ENCODE peak calls at places on chromosomes 2 and 18, in seven cellular contexts. O is Karpas-422, H is K562, Z is ascending aorta, U is right cardiac atrium, S is adrenal gland, R is astrocyte of the cerebellum. M is an unnamed sample.

GRCh38 chr2:132668986-132669853 is 785 bp downstream of the LYPD1 start:
- DNase-seq in O (no peak), H (no peak), Z (no peak), U (no peak), S (no peak), R (no peak), M (no peak)

GRCh38 chr2:54593249-54593648 is 130.2 kb upstream of the EML6 start:
- DNase-seq in O (no peak), H (no peak), Z (no peak), U (no peak), S (no peak), R (no peak), M (no peak)

GRCh38 chr2:47080888-47081301 is 74.2 kb downstream of the STPG4 start:
- DNase-seq in O (no peak), H (no peak), Z (no peak), U (no peak), S (no peak), R (no peak), M (no peak)

GRCh38 chr2:19474128-19474527 is 115.7 kb upstream of the OSR1 start:
- DNase-seq in O (no peak), H (no peak), Z (no peak), U (no peak), S (peak; percentile 15), R (peak; percentile 87), M (peak; percentile 97)

GRCh38 chr2:16386000-16386399 is 279.6 kb downstream of the CYRIA start:
- DNase-seq in O (no peak), H (no peak), Z (no peak), U (no peak), S (no peak), R (no peak), M (no peak)

GRCh38 chr2:176446718-176447414 is 177.6 kb downstream of the MTX2 start:
- DNase-seq in O (peak; percentile 60), H (no peak), Z (no peak), U (no peak), S (no peak), R (no peak), M (no peak)

GRCh38 chr2:40479995-40480525 is 28.2 kb upstream of the SLC8A1 start:
- DNase-seq in O (no peak), H (no peak), Z (no peak), U (no peak), S (no peak), R (no peak), M (no peak)

GRCh38 chr2:237774811-237775553 is 23.6 kb upstream of the RBM44 start:
- DNase-seq in O (peak; percentile 82), H (peak; percentile 36), Z (no peak), U (no peak), S (no peak), R (peak; percentile 13), M (peak; percentile 57)

GRCh38 chr18:8908792-8909510 is 193.5 kb upstream of the NDUFV2 start:
- DNase-seq in O (peak; percentile 12), H (no peak), Z (no peak), U (no peak), S (no peak), R (no peak), M (no peak)

GRCh38 chr18:46250812-46251173 is 146.6 kb downstream of the HAUS1 start:
- DNase-seq in O (no peak), H (no peak), Z (no peak), U (no peak), S (no peak), R (no peak), M (no peak)

GRCh38 chr2:84927275-84927627 is 21.8 kb downstream of the TMSB10 start:
- DNase-seq in O (no peak), H (no peak), Z (peak; percentile 13), U (no peak), S (no peak), R (no peak), M (no peak)

GRCh38 chr2:132849118-132849517 is 179.1 kb upstream of the LYPD1 start:
- DNase-seq in O (no peak), H (no peak), Z (no peak), U (no peak), S (no peak), R (no peak), M (no peak)

GRCh38 chr2:85666016-85666415 is 2.0 kb downstream of the SFTPB start:
- DNase-seq in O (no peak), H (no peak), Z (no peak), U (no peak), S (no peak), R (no peak), M (no peak)

DNA sequence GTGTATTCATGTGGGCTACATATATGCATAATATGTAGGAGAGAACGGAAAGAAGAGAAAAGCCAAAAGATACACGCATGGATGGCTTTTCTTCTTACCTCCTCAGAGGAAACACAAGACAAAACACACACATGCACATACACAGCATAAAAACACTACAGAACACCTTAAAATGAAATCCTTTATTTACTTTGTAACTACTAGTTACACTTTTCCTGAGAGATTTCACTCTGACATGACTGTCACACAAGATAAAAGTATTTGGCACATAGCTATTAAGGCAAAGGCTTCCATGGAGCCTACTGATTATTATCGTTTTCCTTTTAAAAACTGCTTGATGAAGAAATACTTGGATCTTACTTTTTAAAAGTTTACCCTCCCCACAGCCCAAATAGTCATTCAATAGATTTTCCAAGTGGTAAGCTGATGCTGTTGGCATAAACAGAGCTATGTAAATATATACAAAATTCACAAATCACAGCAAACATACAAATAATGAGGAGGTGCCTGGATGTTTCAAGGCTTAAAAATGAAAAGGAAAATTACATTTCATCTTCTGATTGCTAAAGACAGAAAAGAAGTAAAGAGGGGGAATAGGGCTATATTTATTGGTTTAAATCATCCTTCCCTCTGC is 8.6 kb downstream of the ZEB2 start:
- DNase-seq in O (no peak), H (no peak), Z (no peak), U (no peak), S (no peak), R (no peak), M (no peak)
- H3K4me3 ChIP-seq in O (peak overlapping the region; percentile 24), H (peak overlapping the region; percentile 8), Z (peak overlapping the region; percentile 7), U (peak overlapping the region; percentile 66), S (no peak overlapping the region), R (peak overlapping the region; percentile 20), M (no peak overlapping the region)

GRCh38 chr2:241560181-241560882 is 1.8 kb downstream of the BOK start:
- DNase-seq in O (no peak), H (no peak), Z (no peak), U (no peak), S (no peak), R (no peak), M (no peak)
- H3K4me3 ChIP-seq in O (no peak overlapping the region), H (no peak overlapping the region), Z (peak overlapping the region; percentile 62), U (no peak overlapping the region), S (no peak overlapping the region), R (peak overlapping the region; percentile 62), M (no peak overlapping the region)

GRCh38 chr2:203021986-203022385 is 7.3 kb downstream of the NBEAL1 start:
- DNase-seq in O (no peak), H (no peak), Z (no peak), U (no peak), S (no peak), R (no peak), M (no peak)

GRCh38 chr2:203019142-203019541 is 4.5 kb downstream of the NBEAL1 start:
- DNase-seq in O (no peak), H (no peak), Z (no peak), U (no peak), S (no peak), R (no peak), M (no peak)

GRCh38 chr2:203018181-203018580 is 3.5 kb downstream of the NBEAL1 start:
- DNase-seq in O (peak; percentile 46), H (no peak), Z (no peak), U (no peak), S (no peak), R (no peak), M (no peak)

GRCh38 chr2:203025592-203025991 is 10.9 kb downstream of the NBEAL1 start:
- DNase-seq in O (no peak), H (no peak), Z (no peak), U (no peak), S (no peak), R (no peak), M (no peak)

DNA sequence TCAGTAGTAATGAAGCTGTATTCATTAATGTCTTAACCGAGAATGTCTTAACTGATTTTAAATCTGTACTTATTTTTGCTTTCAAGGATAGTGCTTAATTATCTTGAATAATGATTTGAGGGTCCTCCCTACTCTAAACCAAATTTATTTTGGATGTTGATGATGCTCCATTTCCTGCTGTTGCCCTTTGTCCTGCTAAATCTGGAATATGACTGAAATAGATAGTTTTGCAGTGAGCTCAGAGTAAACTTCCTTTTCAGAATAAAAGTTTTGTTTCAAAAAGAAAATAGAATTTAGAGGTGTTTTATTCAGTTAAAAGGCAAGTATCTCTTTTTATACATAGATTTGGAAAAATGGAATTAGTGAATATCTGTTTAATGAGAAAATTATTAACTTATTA is 8.1 kb downstream of the NBEAL1 start:
- DNase-seq in O (no peak), H (no peak), Z (no peak), U (no peak), S (no peak), R (no peak), M (no peak)
- H3K4me3 ChIP-seq in O (no peak overlapping the region), H (no peak overlapping the region), Z (peak overlapping the region; percentile 32), U (no peak overlapping the region), S (no peak overlapping the region), R (no peak overlapping the region), M (no peak overlapping the region)

GRCh38 chr2:153875801-153876466 is 4.2 kb downstream of the GALNT13 start:
- DNase-seq in O (no peak), H (no peak), Z (no peak), U (no peak), S (no peak), R (no peak), M (no peak)

GRCh38 chr2:153872311-153873061 is 764 bp downstream of the GALNT13 start:
- DNase-seq in O (no peak), H (no peak), Z (no peak), U (no peak), S (peak; percentile 17), R (no peak), M (no peak)

GRCh38 chr2:153870308-153870707 is 1.4 kb upstream of the GALNT13 start:
- DNase-seq in O (no peak), H (no peak), Z (no peak), U (no peak), S (no peak), R (no peak), M (no peak)

GRCh38 chr2:153873062-153874048 is 1.6 kb downstream of the GALNT13 start:
- DNase-seq in O (no peak), H (no peak), Z (no peak), U (no peak), S (peak; percentile 15), R (no peak), M (no peak)

DNA sequence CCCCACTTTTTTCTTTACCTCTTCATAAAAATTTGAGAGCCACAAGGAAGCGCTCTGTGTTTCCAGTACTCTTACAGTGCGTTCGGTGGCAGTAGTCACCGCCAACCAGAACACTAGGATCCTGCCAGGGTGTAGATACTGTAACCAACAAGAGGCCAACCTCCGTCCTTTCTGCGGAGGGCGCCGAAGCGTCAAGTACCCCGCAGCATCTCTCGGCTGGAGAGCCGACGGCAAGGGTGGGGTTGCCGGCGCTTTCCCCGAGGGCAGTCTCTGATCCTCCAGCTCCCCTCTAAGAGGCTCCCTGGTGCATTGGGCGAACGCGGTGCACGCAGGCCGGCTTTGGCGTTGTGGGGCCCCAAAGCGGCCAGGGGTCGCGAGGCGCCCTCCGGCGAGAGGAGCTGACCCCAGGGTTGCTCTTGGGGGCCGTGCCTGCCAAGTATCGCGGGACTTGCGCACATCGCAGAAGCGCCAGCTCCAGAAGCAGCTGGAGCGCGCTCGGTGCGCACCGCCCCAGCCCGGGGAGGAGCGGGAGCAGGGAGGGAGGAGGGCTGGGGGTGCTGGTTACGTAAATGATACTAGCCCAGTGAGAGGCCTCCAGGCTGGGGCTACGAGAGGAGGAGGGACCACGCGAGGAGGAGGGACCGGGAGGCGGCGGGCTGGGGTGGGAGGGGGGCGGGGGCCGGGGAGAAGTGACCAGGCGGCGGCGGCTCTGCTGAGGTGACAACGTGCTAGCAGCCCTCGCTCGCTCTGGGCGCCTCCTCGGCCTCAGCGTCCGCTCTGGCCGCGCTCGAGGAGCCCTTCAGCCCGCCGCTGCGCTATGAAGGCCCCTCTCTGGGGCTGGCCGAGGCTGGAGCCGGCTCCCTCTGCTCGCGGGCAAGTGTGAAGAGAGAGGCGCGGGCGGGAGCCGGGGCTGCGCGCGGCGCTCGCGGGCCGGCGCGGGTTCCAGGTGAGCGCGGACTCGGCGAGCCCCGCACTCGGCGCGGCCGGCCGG is at the start of gene GALNT13:
- DNase-seq in O (no peak), H (no peak), Z (no peak), U (peak; percentile 23), S (peak; percentile 72), R (peak; percentile 36), M (no peak)
- H3K4me3 ChIP-seq in O (no peak within 1 kb of the TSS), H (no peak within 1 kb of the TSS), Z (peak within 1 kb of the TSS; percentile 21), U (peak within 1 kb of the TSS; percentile 33), S (no peak within 1 kb of the TSS), R (peak within 1 kb of the TSS; percentile 49), M (no peak within 1 kb of the TSS)

M was measured in Jurkat, Clone E6-1.